ENCODE peak calls at places on chromosomes 16 and 17, in eight cellular contexts. M, C, L, Q, Z, K, G and I are unnamed samples.

GRCh38 chr16:79540825-79541595 is 59.5 kb downstream of the MAF start:
- DNase-seq in G (no peak), K (no peak), M (no peak), Q (no peak), Z (no peak), L (peak), C (no peak), I (no peak)

GRCh38 chr16:10834766-10835165 is 16.2 kb upstream of the TVP23A start:
- DNase-seq in C (no peak), L (no peak), Q (no peak), K (no peak), G (no peak), Z (no peak), M (no peak), I (no peak)

GRCh38 chr17:6474906-6475305 is 30.7 kb downstream of the PIMREG start:
- DNase-seq in Z (no peak), Q (no peak), K (no peak), M (no peak), L (no peak), C (no peak), G (no peak), I (no peak)

GRCh38 chr17:42953669-42954068 is 10.6 kb downstream of the AARSD1 start:
- DNase-seq in C (no peak), Q (no peak), L (no peak), G (no peak), K (no peak), M (peak), Z (no peak), I (no peak)

GRCh38 chr16:1825864-1826690 is 548 bp downstream of the HAGH start:
- DNase-seq in Z (no peak), G (peak), M (peak), K (no peak), Q (no peak), C (no peak), L (no peak), I (peak)

GRCh38 chr17:67110619-67111018 is 66.3 kb downstream of the CACNG1 start:
- DNase-seq in C (no peak), M (no peak), K (peak), Z (no peak), Q (no peak), L (no peak), G (no peak), I (no peak)

GRCh38 chr17:30376621-30377452 is 1.9 kb upstream of the CPD start:
- DNase-seq in G (no peak), L (no peak), K (peak), M (peak), Q (no peak), Z (peak), C (no peak), I (no peak)

GRCh38 chr17:43928606-43929005 is 13.7 kb downstream of the PPY start:
- DNase-seq in G (no peak), L (no peak), Q (no peak), Z (no peak), C (no peak), M (no peak), K (no peak), I (no peak)

GRCh38 chr16:88045820-88046303 is 94.6 kb downstream of the BANP start:
- DNase-seq in G (peak), M (no peak), Z (no peak), Q (no peak), C (no peak), L (no peak), K (no peak), I (no peak)

GRCh38 chr17:17681187-17681743 is at the start of gene RAI1:
- DNase-seq in Q (no peak), C (peak), L (peak), G (peak), M (peak), K (peak), Z (peak), I (peak)

GRCh38 chr16:24015923-24016322 is 180.1 kb downstream of the PRKCB start:
- DNase-seq in M (no peak), C (no peak), G (no peak), Z (no peak), L (no peak), Q (no peak), K (no peak), I (no peak)

GRCh38 chr16:86025706-86026105 is 126.7 kb downstream of the IRF8 start:
- DNase-seq in L (no peak), K (no peak), C (no peak), Z (no peak), Q (no peak), G (no peak), M (no peak), I (no peak)

GRCh38 chr17:12095522-12095921 is 74.8 kb downstream of the MAP2K4 start:
- DNase-seq in M (no peak), Z (no peak), Q (no peak), G (no peak), C (no peak), K (no peak), L (no peak), I (no peak)

GRCh38 chr17:17606416-17607000 is 15.0 kb upstream of the PEMT start:
- DNase-seq in K (peak), C (no peak), L (no peak), M (no peak), Q (no peak), G (no peak), Z (no peak), I (no peak)

GRCh38 chr17:63961355-63962207 is 11.1 kb downstream of the SCN4A start:
- DNase-seq in C (peak), G (peak), K (peak), M (peak), Z (peak), L (peak), Q (peak), I (peak)

GRCh38 chr17:42394838-42395237 is 6.6 kb upstream of the STAT3 start:
- DNase-seq in K (no peak), Z (no peak), G (no peak), Q (no peak), M (no peak), L (no peak), C (no peak), I (no peak)

GRCh38 chr17:48129981-48130380 is 22.4 kb downstream of the SNX11 start:
- DNase-seq in M (no peak), G (no peak), K (no peak), L (no peak), Q (no peak), C (no peak), Z (no peak), I (no peak)

GRCh38 chr17:65345261-65346060 is 208.3 kb downstream of the RGS9 start:
- DNase-seq in G (no peak), C (no peak), L (no peak), Q (no peak), K (no peak), M (no peak), Z (no peak), I (no peak)

GRCh38 chr17:4006165-4006589 is 41.9 kb upstream of the ATP2A3 start:
- DNase-seq in G (no peak), Z (no peak), K (no peak), M (no peak), L (no peak), Q (no peak), C (no peak), I (no peak)

DNA sequence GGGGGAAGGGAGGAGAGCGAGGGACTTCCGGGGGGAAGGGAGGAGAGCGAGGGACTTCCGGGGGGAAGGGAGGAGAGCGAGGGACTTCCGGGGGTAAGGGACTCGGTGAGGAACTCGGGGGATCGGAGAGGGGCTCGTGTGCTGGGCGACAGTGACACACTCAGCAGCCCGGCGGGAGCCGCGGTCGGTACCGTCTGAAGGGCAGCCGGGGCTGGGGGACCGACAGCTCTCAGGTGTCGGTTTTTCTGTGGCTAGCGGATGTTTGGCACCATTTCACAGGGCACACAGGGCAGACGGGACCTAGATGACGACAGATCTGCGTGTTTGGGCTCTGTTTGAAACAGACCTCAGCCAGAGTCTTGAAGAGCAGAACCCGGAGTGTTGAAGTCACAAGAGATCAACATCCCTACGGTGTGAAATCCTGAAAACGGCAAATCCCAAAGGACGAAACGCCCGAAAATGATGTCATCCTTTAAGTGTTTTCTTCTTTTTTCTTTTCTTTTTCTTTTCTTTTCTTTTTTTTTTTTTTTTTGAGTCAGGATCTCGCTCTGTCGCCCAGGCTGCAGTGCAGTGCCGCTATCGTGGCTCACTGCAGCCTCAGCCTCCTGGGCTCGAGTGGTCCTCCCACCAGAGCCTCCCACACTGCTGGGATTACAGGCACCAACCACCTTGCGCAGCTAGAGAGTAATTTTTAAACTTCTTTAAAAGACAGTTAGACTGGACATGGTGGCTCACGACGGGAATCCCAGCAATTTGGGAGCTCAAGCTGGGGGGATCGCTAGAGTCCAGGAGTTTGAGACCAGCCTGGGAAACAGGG is 23.9 kb downstream of the ZNF778 start:
- DNase-seq in Z (peak), Q (peak), M (peak), L (peak), K (peak), C (peak), G (peak), I (peak)
- TF ChIP-seq POLR2A in Z (peak), Q (peak), M (peak), L (peak), K (peak), C (no peak), G (peak), I (peak)

GRCh38 chr17:1743094-1743452 is 402 bp downstream of the SERPINF2 start:
- DNase-seq in G (no peak), Z (no peak), L (no peak), Q (no peak), C (no peak), M (no peak), K (no peak), I (no peak)

GRCh38 chr17:1744551-1745512 is 2.2 kb downstream of the SERPINF2 start:
- DNase-seq in K (no peak), L (peak), G (no peak), Z (no peak), C (no peak), Q (no peak), M (no peak), I (no peak)

GRCh38 chr17:1746975-1747543 is 4.4 kb downstream of the SERPINF2 start:
- DNase-seq in G (peak), K (no peak), L (peak), Z (no peak), M (no peak), Q (no peak), C (peak), I (no peak)

GRCh38 chr17:1745513-1746020 is 2.9 kb downstream of the SERPINF2 start:
- DNase-seq in M (no peak), G (no peak), Z (no peak), L (peak), C (no peak), Q (no peak), K (no peak), I (no peak)

DNA sequence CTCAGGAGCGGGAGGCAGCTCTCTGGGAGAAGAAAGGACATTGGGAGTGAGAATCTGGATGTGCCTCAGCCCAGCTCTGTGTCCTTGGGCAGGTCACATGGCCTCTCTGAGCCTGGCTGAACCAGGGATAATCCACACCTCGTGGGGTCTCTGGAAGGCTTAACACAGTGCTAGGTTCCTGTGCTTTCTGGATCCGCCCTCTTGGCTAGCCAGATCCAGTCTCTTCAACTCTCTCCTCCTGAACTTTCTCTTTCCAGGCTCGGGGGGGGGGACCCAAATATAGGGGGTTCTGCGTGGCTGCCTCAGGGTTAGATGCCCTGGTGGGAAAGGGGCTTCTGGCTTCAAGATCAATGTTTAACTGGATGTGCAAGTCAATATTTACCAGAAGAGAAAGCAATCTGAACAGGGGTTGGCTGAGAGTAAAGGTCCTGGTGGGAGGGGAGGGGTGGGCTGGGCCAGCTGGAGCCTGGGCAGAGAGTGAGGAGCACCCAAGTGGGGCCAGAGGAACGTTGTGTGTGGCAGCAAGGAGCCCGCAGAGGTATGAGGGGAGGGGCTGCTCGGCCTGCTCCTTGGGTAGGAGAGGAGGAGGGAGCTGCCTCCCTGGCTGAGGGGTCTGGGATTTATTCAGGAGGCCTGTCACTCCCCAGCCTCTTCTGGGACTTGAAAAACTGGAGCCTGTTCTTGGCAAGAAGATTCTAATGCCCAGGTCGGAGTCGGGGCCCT is at the start of gene SERPINF2:
- DNase-seq in K (no peak), M (peak), Q (no peak), Z (no peak), C (peak), G (no peak), L (no peak), I (no peak)
- TF ChIP-seq POLR2A in K (no peak), M (peak), Q (no peak), Z (no peak), C (no peak), G (no peak), L (no peak), I (no peak)

GRCh38 chr17:75762513-75763268 is 2.3 kb downstream of the GALK1 start:
- DNase-seq in Q (no peak), C (no peak), G (no peak), M (no peak), L (no peak), Z (no peak), K (no peak), I (no peak)
- TF ChIP-seq POLR2A in Q (no peak), C (no peak), G (no peak), M (no peak), L (no peak), Z (no peak), K (no peak), I (no peak)

DNA sequence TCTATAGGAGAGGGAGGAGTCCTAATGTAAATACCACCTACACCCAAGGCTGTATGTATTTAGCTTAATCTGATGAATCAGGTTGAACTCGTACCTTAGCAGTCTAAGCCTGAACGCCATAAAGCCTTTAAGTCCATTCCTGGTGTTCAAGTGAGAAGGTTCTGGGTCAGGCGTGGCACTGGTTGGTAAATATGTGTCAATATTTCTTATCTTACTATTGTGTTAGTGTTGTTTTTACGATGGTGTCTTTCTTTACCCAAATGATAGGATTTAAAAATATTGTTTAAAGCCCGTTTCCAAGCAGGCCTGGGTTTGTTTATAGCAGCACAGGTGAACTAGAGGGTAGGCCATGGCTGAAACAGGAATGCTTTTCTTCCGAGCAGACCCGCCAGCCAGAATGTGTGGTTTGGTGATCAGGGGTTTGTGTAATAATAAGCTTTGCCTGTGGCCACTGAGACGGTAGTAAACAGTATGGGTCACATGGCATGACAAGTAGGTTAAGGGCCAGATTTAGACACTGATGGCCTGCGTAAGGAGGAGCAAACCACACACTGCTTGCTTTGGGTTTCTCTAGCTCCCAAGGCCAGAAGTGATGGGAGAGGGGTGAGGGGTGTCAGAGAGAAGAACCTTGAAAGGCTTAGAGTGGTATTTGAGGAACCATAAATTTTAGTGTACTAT is 3.3 kb downstream of the TMEM94 start:
- DNase-seq in M (peak), K (no peak), L (peak), G (peak), Q (no peak), Z (no peak), C (no peak), I (no peak)
- TF ChIP-seq POLR2A in M (peak), K (no peak), L (peak), G (peak), Q (no peak), Z (no peak), C (no peak), I (no peak)